ENCODE peak calls at places on chromosomes 2 and 18, in four cellular contexts. J is DND-41, U is GM23248, S is NT2/D1. L is an unnamed sample.

GRCh38 chr2:169715379-169716228 is 18.0 kb upstream of the KLHL23 start:
- DNase-seq in J (no peak), U (peak), S (no peak), L (peak)

GRCh38 chr18:47296462-47296861 is 45.0 kb upstream of the SKOR2 start:
- DNase-seq in J (peak), U (no peak), S (no peak), L (no peak)

GRCh38 chr2:154588838-154589237 is 109.7 kb upstream of the KCNJ3 start:
- DNase-seq in J (no peak), U (no peak), S (no peak), L (no peak)

GRCh38 chr2:7026740-7027139 is 109.5 kb downstream of the RNF144A start:
- DNase-seq in J (no peak), U (no peak), S (no peak), L (no peak)

GRCh38 chr18:44325903-44326650 is 354.6 kb upstream of the SETBP1 start:
- DNase-seq in J (peak), U (peak), S (peak), L (peak)

GRCh38 chr2:237488901-237489860 is 2.1 kb downstream of the MLPH start:
- DNase-seq in J (no peak), U (peak), S (no peak), L (peak)

GRCh38 chr18:58400337-58400885 is 228.5 kb downstream of the ALPK2 start:
- DNase-seq in J (no peak), U (peak), S (no peak), L (no peak)

GRCh38 chr2:169815849-169816248 is 8.9 kb downstream of the METTL5 start:
- DNase-seq in J (no peak), U (peak), S (no peak), L (no peak)

GRCh38 chr18:75204262-75204977 is 4.5 kb downstream of the PTGR3 start:
- DNase-seq in J (no peak), U (peak), S (no peak), L (peak)

GRCh38 chr2:6896930-6897759 is 19.6 kb downstream of the RSAD2 start:
- DNase-seq in J (no peak), U (peak), S (peak), L (no peak)

GRCh38 chr2:101999122-101999789 is 7.5 kb downstream of the IL1R2 start:
- DNase-seq in J (no peak), U (peak), S (no peak), L (peak)

GRCh38 chr2:234308814-234309195 is 188.1 kb downstream of the ARL4C start:
- DNase-seq in J (no peak), U (no peak), S (no peak), L (peak)

GRCh38 chr2:220781622-220782241 is 790.4 kb downstream of the EPHA4 start:
- DNase-seq in J (no peak), U (no peak), S (peak), L (no peak)

GRCh38 chr2:215002500-215002899 is 135.9 kb downstream of the ABCA12 start:
- DNase-seq in J (no peak), U (peak), S (peak), L (peak)

GRCh38 chr2:9811679-9812511 is 31.4 kb upstream of the TAF1B start:
- DNase-seq in J (no peak), U (no peak), S (no peak), L (no peak)

GRCh38 chr2:109173311-109174171 is 44.5 kb downstream of the SH3RF3 start:
- DNase-seq in J (no peak), U (peak), S (peak), L (no peak)

GRCh38 chr18:47254341-47254939 is 3.0 kb upstream of the SKOR2 start:
- DNase-seq in J (peak), U (peak), S (peak), L (peak)

GRCh38 chr18:56245856-56246575 is 392.4 kb downstream of the TXNL1 start:
- DNase-seq in J (no peak), U (peak), S (no peak), L (no peak)

GRCh38 chr2:104901037-104901851 is 47.3 kb downstream of the POU3F3 start:
- DNase-seq in J (no peak), U (no peak), S (no peak), L (no peak)

GRCh38 chr18:23716516-23716915 is 27.3 kb downstream of the LAMA3 start:
- DNase-seq in J (no peak), U (peak), S (peak), L (no peak)

GRCh38 chr2:32342811-32343210 is 14.0 kb upstream of the BIRC6 start:
- DNase-seq in J (no peak), U (no peak), S (no peak), L (no peak)

GRCh38 chr2:39216495-39217191 is 27.1 kb downstream of the CDKL4 start:
- DNase-seq in J (peak), U (no peak), S (no peak), L (peak)

GRCh38 chr2:182870227-182870626 is 3.8 kb upstream of the FRZB start:
- DNase-seq in J (peak), U (no peak), S (peak), L (peak)

GRCh38 chr18:76610933-76611749 is 116.1 kb upstream of the ZNF516 start:
- DNase-seq in J (no peak), U (peak), S (no peak), L (no peak)

GRCh38 chr2:68134554-68134953 is 23.1 kb upstream of the PNO1 start:
- DNase-seq in J (no peak), U (no peak), S (no peak), L (peak)
- H3K4me3 ChIP-seq in J (no peak), U (no peak), S (no peak), L (no peak)

GRCh38 chr18:7466190-7466589 is 100.9 kb upstream of the PTPRM start:
- DNase-seq in J (no peak), U (no peak), S (no peak), L (no peak)
- H3K9ac ChIP-seq in J (no peak), U (no peak), S (no peak), L (no peak)

DNA sequence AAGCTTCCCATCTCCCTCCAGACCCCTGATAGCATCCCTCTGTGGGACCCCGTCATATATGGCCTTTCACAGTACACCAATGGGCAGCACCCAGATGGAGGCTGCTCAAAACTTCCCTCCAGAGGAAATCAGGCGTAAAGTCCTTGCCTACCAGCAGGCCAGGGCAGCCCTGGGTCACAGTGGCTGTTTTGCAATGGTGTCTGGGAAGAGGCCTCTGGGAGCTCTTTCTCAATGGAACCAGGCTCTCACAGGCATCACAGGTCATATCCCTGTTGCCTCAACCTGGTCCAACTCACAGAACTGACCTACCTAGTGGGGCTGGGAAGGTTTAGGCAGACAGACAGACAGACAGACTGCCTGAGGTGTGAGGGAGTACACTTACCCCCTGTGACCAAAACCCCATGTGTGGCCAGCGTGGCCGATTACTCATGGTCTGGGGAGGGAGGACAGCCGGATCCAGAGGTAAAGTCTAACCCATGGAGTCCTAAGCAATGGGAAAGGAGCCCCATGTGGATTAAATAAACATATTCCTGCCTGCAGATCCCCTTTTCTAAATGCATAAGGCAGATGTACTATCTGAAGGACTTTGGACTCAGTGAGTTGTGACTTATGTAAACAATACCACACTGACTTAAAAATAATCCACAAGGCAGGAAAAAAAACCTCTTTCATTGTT is 58.2 kb downstream of the BCL2L11 start:
- DNase-seq in J (no peak), U (no peak), S (no peak), L (peak)
- H3K4me3 ChIP-seq in J (no peak), U (no peak), S (no peak), L (no peak)

GRCh38 chr2:178044836-178045235 is 27.7 kb downstream of the PDE11A start:
- DNase-seq in J (no peak), U (no peak), S (no peak), L (no peak)

DNA sequence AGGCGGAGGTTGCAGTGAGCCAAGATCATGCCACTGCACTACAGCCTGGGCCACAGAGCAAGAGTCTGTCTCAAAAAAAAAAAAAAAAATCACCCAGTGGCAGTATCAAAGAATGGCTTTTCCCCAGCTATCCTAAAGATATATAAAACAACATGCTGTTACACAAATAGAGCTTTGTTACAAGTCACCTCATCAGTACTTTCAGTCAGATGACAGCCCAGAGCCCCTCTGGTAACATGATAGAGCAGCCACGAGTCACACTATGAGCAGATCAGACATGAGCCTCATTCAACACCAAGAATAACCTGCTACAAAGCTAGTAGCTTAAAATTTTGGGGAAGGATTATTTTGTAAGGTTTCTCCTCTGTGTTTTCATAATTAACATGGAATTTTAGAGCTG is 25.2 kb downstream of the PDE11A start:
- DNase-seq in J (no peak), U (no peak), S (no peak), L (no peak)
- H3K9ac ChIP-seq in J (no peak), U (no peak), S (no peak), L (no peak)

DNA sequence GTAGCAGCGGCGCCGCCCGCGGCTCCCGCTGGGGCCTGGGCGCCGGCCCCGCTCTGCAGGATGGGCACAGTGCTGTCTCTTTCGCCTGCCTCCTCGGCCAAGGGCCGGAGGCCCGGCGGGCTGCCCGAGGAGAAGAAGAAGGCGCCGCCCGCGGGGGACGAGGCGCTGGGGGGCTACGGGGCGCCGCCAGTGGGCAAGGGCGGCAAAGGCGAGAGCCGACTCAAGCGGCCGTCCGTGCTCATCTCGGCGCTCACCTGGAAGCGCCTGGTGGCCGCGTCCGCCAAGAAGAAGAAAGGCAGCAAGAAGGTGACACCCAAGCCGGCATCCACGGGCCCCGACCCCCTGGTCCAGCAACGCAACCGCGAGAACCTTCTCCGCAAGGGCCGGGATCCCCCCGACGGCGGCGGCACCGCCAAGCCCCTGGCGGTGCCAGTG is 312 bp downstream of the CDK5R2 start:
- DNase-seq in J (no peak), U (no peak), S (no peak), L (no peak)
- H3K4me3 ChIP-seq in J (no peak), U (peak), S (peak), L (peak)

GRCh38 chr2:177482195-177482594 is 89.6 kb downstream of the AGPS start:
- DNase-seq in J (no peak), U (no peak), S (no peak), L (no peak)
- H3K9ac ChIP-seq in J (no peak), U (no peak), S (no peak), L (no peak)

DNA sequence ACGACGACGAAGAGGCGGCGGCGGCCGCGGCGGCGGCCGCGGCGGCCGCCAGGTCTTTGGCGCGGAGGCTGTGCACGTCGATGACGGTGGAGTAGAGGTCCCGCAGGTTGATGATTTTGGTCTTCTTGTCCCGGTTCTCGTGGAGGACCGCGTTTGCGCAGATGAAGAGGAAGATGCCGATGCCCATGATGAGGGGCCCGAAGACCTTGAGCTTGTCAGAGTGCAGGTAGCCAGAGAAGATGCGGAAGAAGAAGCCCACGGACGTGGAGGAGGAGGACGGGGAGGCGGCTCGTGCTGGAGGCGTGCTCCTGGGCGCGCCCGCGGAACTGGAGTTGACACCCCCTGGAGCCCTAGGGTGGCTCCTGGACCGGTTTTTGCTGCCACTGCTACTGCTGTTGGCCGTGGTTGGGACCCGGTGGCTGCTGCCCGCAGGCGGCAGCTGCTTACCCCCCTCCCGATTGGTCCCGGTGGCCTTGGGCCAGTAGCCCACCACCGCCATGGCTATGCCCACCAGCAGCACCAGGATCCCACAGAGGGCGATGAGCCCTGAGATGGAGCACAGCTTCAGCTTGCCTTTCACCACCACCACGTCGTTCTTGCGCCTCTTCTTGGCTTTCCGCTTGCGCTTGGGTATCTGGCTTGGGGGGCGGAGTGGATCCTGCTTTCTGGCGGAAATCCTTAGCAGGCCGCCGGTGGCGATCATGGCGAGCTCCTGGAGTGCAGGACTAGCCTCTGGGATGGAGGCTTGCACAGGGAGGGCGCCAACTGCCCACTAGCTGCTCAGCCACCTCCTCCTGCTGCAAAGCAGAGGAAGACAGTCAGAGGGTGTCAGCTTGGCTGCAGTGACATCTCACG is 3.7 kb downstream of the TMEM200C start:
- DNase-seq in J (no peak), U (no peak), S (no peak), L (no peak)
- H3K4me3 ChIP-seq in J (no peak), U (no peak), S (no peak), L (no peak)

GRCh38 chr2:206984206-206984605 is 44.9 kb downstream of the CPO start:
- DNase-seq in J (no peak), U (no peak), S (no peak), L (no peak)
- H3K9ac ChIP-seq in J (no peak), U (no peak), S (no peak), L (no peak)

GRCh38 chr18:809985-810642 is 1.9 kb downstream of the YES1 start:
- DNase-seq in J (no peak), U (no peak), S (no peak), L (no peak)

GRCh38 chr18:808502-808901 is 3.5 kb downstream of the YES1 start:
- DNase-seq in J (no peak), U (peak), S (no peak), L (no peak)

GRCh38 chr18:805008-805754 is 6.9 kb downstream of the YES1 start:
- DNase-seq in J (no peak), U (no peak), S (no peak), L (no peak)

GRCh38 chr18:808086-808485 is 4.0 kb downstream of the YES1 start:
- DNase-seq in J (peak), U (peak), S (no peak), L (no peak)

DNA sequence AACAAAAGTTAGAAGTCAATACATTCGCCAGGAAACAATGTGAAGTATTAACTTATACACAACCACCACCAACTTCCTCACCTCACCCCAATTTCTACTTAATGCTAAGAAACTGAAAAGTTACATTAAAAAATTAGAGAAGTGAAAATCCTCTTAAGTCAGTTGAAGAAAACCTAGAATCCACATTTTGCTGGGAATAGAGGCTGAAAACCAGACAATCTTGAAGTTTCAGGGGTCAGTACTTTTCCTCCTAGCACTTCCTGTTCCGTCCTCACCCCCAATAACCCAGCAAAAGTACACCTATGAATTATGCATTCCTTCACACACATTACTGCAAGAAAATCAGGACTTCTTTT is 6.3 kb downstream of the YES1 start:
- DNase-seq in J (no peak), U (no peak), S (no peak), L (no peak)
- H3K4me3 ChIP-seq in J (no peak), U (no peak), S (no peak), L (no peak)

DNA sequence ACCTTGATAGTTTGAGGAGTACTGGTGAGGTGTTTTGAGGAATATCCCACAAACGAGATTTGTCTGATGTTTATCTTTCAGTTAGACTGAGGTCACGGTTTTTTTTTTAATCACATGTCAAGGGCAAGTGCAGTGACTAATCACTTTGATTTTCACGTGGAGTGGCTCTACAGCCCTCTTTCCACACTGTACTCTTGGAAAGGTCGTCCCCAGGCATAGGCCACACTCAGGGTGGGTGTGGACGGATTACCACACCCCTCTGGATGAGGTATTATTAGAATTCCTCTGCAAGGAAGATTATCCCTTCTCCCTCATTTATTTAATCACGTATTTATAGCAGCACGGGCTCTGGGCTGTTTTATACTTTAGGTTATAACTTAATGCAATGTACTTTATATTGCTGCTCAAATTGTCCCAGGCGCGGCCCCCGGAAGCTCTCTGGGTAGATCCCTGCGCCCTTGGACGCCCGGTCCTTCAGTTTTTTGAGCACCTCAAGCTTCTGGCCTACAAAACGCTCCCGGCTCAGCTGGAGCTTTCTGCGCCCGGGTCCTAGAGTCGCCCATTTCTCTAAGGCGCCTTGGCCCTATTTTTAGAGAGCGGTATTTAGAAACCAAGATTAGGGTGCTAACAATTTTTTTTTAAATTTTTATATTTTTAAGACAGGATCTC is 515 bp upstream of the PLEKHB2 start:
- DNase-seq in J (peak), U (peak), S (peak), L (peak)
- H3K9ac ChIP-seq in J (peak), U (peak), S (peak), L (peak)